ENCODE peak calls at places on chromosomes 12 and 14, in four cellular contexts. L is IMR-90, R is ovary, B is suprapubic skin. N is an unnamed sample.

GRCh38 chr14:92945959-92946846 is 23.3 kb downstream of the CHGA start:
- DNase-seq in L (peak; percentile 60), R (no peak), B (peak; percentile 75), N (peak; percentile 88)

GRCh38 chr12:93667672-93668071 is 9.5 kb upstream of the CRADD start:
- DNase-seq in L (peak; percentile 62), R (no peak), B (no peak), N (no peak)

GRCh38 chr12:12387521-12387920 is 30.6 kb downstream of the BORCS5 start:
- DNase-seq in L (peak; percentile 59), R (no peak), B (no peak), N (no peak)

GRCh38 chr12:55670213-55670730 is 33.6 kb downstream of the OR10P1 start:
- DNase-seq in L (no peak), R (no peak), B (no peak), N (no peak)

GRCh38 chr12:46400406-46400805 is 27.8 kb upstream of the SLC38A2 start:
- DNase-seq in L (peak; percentile 70), R (no peak), B (no peak), N (no peak)

GRCh38 chr14:68718033-68718725 is 74.7 kb downstream of the ZFP36L1 start:
- DNase-seq in L (no peak), R (no peak), B (no peak), N (no peak)

GRCh38 chr14:34021096-34021495 is 70.2 kb upstream of the EGLN3 start:
- DNase-seq in L (no peak), R (no peak), B (no peak), N (no peak)

GRCh38 chr12:116919247-116919671 is 8.5 kb downstream of the FBXW8 start:
- DNase-seq in L (no peak), R (no peak), B (no peak), N (no peak)

GRCh38 chr12:46830731-46831334 is 5.0 kb upstream of the SLC38A4 start:
- DNase-seq in L (no peak), R (no peak), B (no peak), N (peak; percentile 58)

GRCh38 chr14:99508896-99509629 is 27.9 kb downstream of the CCNK start:
- DNase-seq in L (no peak), R (no peak), B (peak; percentile 58), N (peak; percentile 92)

GRCh38 chr12:47413806-47414205 is 292.0 kb downstream of the RPAP3 start:
- DNase-seq in L (peak; percentile 58), R (no peak), B (no peak), N (no peak)

GRCh38 chr12:106228320-106228710 is 19.5 kb downstream of the CKAP4 start:
- DNase-seq in L (no peak), R (no peak), B (no peak), N (no peak)

GRCh38 chr12:106760184-106760531 is 14.3 kb upstream of the RIC8B start:
- DNase-seq in L (peak; percentile 15), R (no peak), B (no peak), N (no peak)

GRCh38 chr14:71418591-71419245 is 511.5 kb downstream of the PCNX1 start:
- DNase-seq in L (no peak), R (peak; percentile 28), B (no peak), N (no peak)

GRCh38 chr14:68975667-68976066 is 3.4 kb downstream of the ACTN1 start:
- DNase-seq in L (peak; percentile 85), R (no peak), B (no peak), N (no peak)

GRCh38 chr12:116759783-116760581 is 21.9 kb downstream of the RNFT2 start:
- DNase-seq in L (no peak), R (peak; percentile 26), B (no peak), N (no peak)

GRCh38 chr12:108839011-108839889 is 18.1 kb downstream of the SSH1 start:
- DNase-seq in L (peak; percentile 58), R (no peak), B (peak; percentile 86), N (no peak)

GRCh38 chr12:6267007-6267721 is 43.3 kb upstream of the PLEKHG6 start:
- DNase-seq in L (peak; percentile 75), R (no peak), B (no peak), N (peak; percentile 48)

GRCh38 chr12:98498635-98499034 is 16.8 kb upstream of the TMPO start:
- DNase-seq in L (no peak), R (no peak), B (no peak), N (no peak)

GRCh38 chr12:98503343-98503592 is 12.1 kb upstream of the TMPO start:
- DNase-seq in L (peak; percentile 92), R (peak; percentile 92), B (peak; percentile 93), N (peak; percentile 74)

GRCh38 chr12:98499668-98500456 is 15.5 kb upstream of the TMPO start:
- DNase-seq in L (no peak), R (no peak), B (no peak), N (peak; percentile 72)

GRCh38 chr12:98504368-98504617 is 11.1 kb upstream of the TMPO start:
- DNase-seq in L (no peak), R (no peak), B (no peak), N (no peak)

GRCh38 chr12:98503593-98504367 is 11.6 kb upstream of the TMPO start:
- DNase-seq in L (peak; percentile 89), R (peak; percentile 97), B (peak; percentile 96), N (peak; percentile 97)
- TF ChIP-seq POLR2A in L (no peak), R (peak; percentile 34), B (no peak), N (peak; percentile 45)

DNA sequence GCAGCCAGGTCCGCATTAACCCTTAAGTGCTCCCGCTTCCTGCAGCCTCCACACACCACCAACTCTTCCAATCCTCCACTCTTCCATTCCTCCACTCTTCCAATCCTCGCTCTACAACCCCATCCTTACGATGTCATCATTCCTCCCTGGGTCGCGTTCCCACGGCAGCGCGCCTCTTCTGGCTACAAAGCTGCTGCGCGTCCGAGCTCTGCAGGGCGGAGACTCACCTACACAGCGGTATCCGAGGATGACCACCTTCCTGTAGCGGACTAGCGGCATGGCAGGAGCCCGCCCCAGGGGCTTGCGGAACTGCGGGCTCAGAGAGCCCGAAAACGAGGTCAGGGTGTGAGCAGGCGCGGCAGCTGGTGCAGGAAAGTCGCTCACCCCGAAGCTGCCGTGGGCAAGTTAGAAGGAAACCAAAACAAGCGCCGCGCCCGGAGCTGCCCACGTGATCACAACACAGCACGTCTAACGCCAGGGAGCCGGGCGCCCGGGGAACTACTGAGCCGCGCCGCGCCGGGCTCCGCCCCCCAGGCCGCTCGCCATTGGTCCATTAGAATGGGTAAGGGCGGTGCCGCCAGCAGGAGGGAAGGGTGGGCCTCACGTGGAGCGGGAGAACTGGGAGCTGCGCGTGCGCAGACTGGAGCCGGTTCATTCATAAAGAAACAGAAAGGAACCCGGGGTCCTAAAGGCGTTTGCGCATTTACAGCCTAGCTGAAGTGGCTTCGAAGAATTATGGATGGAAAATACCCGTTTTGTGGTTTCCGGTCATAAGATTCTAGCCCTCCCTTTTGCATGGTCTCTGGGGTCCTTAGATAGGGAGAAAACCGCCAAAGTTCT is at the start of gene RHEBL1:
- DNase-seq in L (peak; percentile 92), R (peak; percentile 98), B (peak; percentile 99), N (peak; percentile 99)
- TF ChIP-seq POLR2A in L (no peak), R (no peak), B (no peak), N (no peak)

DNA sequence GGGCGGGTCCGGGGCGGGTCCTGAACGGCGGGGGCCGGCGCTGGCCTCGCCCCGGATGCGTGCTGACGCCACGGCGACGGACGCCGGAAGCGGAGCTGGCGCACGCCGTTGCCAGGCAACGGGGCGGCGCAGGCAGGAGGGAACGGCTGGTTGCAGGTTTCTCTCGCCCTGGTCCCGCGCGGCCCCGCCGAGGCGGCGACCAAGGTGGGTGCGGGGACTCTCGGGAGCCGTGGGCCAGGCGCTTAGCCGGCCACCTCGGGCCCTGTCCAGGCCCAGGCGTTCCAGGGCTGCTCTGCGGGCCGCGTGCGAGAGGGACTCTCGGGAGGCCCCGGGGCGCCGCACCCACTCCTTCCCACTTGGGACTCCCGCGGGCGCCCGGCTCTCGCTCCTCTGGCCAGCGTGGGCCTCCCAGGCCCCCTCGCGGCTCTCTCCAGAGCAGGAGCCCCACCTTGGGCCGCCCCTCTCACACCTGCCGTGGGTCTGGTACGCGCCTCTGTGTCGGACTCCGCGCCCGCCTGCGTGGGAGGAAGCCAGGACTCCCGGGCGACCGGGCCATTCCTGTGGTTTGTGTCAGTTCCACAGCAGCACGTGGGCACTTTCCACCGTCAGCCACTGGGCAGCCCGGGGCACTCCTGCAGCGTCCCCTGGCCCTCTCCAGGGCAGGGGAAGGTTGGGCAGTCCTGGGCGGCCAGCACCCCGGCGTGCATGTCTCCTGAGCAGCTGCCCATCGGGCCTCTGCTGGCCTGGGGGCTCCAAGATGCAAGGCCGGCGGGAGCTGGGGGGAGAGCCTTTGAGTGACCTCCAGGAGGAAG is at the start of gene CLBA1:
- DNase-seq in L (peak; percentile 87), R (peak; percentile 92), B (peak; percentile 88), N (peak; percentile 93)
- TF ChIP-seq POLR2A in L (no peak), R (no peak), B (no peak), N (peak; percentile 46)

GRCh38 chr12:124387510-124387855 is 92.6 kb downstream of the RFLNA start:
- DNase-seq in L (no peak), R (peak; percentile 70), B (no peak), N (peak; percentile 87)

GRCh38 chr12:124386661-124387509 is 92.0 kb downstream of the RFLNA start:
- DNase-seq in L (no peak), R (no peak), B (no peak), N (no peak)

GRCh38 chr12:124385219-124385969 is 90.5 kb downstream of the RFLNA start:
- DNase-seq in L (peak; percentile 85), R (no peak), B (no peak), N (no peak)

GRCh38 chr12:124384299-124384894 is 89.5 kb downstream of the RFLNA start:
- DNase-seq in L (no peak), R (no peak), B (no peak), N (no peak)

DNA sequence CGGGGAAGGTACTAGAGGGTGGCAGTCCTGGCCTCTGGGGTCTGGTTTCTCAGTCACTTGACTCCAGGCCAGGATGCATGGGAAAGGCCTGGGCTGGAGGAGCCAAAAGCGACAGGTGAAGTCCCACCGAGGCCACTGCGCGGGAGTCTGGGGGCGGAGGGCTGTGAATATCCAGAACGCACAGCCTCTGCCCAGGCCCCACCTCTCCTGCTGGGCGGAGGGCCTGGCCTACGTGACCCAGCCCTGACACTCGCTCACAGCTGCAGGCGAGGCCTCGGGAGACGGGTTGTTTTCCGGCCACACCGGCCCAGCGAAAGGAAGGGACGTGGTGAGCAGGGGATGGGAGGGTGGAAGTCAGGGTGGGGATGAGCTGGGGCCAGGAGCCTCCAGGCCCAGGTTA is 91.2 kb downstream of the RFLNA start:
- DNase-seq in L (no peak), R (peak; percentile 64), B (no peak), N (no peak)
- TF ChIP-seq POLR2A in L (no peak), R (no peak), B (no peak), N (no peak)